ENCODE peak calls at places on chromosomes 6 and 20, in six cellular contexts. Y is gastrocnemius medialis, L is Peyer's patch, W is upper lobe of left lung, J is psoas muscle, M is breast epithelium. U is an unnamed sample. For H3K4me1, the result is how much of the 10 kb centered on the place peaks cover.

GRCh38 chr6:107361568-107362270 is 97.6 kb downstream of the PDSS2 start:
- DNase-seq in J (no peak), L (no peak), M (no peak), W (no peak), Y (no peak), U (no peak)

GRCh38 chr6:131103869-131104268 is 31.4 kb upstream of the AKAP7 start:
- DNase-seq in Y (no peak), J (no peak), L (no peak), M (no peak), W (no peak), U (no peak)

GRCh38 chr6:53750112-53750511 is 44.7 kb upstream of the LRRC1 start:
- DNase-seq in L (no peak), W (no peak), J (no peak), M (no peak), Y (no peak), U (no peak)

GRCh38 chr20:4567172-4567571 is 154.5 kb upstream of the PRND start:
- DNase-seq in L (no peak), J (no peak), W (no peak), Y (no peak), M (no peak), U (no peak)

GRCh38 chr6:108105584-108105983 is 31.0 kb upstream of the OSTM1 start:
- DNase-seq in Y (no peak), L (no peak), M (no peak), W (no peak), J (no peak), U (no peak)

GRCh38 chr6:43242908-43243648 is at the start of gene TTBK1:
- DNase-seq in L (no peak), Y (no peak), M (no peak), W (no peak), J (peak), U (no peak)

GRCh38 chr6:6712258-6712978 is 123.9 kb downstream of the LY86 start:
- DNase-seq in W (peak), M (no peak), L (no peak), J (no peak), Y (no peak), U (no peak)

GRCh38 chr6:69917834-69918233 is 51.5 kb downstream of the COL19A1 start:
- DNase-seq in M (no peak), Y (no peak), J (peak), W (no peak), L (no peak), U (no peak)

GRCh38 chr20:41573955-41574354 is 44.2 kb downstream of the CHD6 start:
- DNase-seq in W (no peak), M (no peak), L (no peak), Y (no peak), J (no peak), U (no peak)

GRCh38 chr20:10115021-10115420 is 80.2 kb downstream of the ANKEF1 start:
- DNase-seq in M (no peak), J (no peak), L (no peak), W (no peak), Y (no peak), U (no peak)

GRCh38 chr6:98579089-98579488 is 255.3 kb upstream of the POU3F2 start:
- DNase-seq in M (no peak), L (no peak), J (no peak), Y (no peak), W (no peak), U (no peak)

DNA sequence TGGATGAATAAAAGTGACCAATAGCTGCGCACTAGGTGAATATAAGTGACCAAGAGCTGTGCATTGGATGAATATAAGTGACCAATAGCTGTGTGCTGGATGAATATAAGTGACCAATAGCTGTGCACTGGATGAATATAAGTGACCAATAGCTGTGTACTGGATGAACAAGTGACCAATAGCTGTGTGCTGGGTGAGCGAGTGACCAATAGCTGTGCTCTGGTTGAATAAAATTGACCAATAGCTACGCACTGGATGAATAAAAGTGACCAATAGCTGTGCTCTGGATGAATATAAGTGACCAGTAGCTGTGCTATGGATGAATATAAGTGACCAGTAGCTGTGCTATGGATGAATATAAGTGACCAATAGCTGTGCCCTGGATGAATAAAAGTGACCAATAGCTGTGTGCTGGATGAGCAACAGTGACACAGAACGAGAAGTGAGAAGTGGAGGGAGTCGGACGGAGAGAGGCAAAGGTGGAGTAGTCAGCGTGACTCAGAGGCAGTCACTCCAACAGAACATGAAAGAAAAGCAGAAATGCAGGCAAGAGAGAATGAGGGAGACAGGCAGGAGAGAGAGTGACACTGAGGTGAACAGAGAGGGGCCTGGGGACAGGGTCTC is 38.5 kb downstream of the RBM38 start:
- DNase-seq in J (no peak), L (no peak), M (no peak), Y (no peak), W (peak), U (no peak)
- TF ChIP-seq CTCF in J (no peak), L (no peak), M (no peak), Y (no peak), W (no peak), U (no peak)

DNA sequence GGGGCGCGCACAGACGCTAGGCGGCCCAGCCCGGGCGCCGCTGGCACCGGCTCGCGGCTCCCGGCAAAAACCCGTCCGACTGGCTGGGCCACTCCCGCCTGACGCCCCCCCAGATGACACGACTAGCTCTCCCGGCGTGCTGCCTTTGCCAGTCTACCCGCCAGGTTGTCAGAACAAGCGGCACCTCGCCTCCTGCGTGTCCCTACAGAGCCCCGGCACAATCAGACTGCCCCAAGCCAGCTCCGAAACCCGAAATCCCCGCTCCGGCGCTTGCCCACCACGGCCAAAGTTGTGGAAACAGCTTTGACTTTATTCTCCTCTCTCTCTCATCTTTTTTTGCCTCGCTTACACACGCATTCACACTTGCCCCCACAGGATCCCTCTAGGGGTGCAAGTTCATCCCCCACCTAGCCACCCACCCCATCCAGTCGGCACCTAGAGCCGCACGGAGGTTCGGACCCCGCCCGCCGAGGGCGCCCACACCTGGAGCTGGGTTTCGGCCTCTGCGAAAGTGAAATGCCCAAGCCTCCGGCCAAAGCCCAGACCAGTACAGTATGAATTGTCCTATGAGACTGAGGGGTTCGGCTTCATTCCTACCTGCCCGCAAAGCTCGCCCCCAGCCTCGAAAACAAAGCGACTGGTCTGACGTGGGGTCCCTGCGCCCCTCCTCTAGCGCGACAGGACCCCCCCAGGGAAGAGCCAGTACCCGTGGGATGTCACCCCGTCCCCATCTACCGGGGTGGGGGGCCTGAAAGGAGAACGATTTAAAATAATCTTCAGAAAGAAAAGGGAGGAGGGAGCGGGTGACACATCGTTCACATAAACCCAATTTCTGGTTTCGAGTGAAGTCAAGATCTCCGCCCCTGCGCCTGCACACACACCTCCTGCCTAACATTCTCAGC is 1.7 kb downstream of the TFAP2A start:
- DNase-seq in M (peak), L (no peak), Y (no peak), J (no peak), W (no peak), U (peak)
- H3K4me1 ChIP-seq in M (under half), L (under half), Y (under half), J (under half), W (half or more), U (under half)

DNA sequence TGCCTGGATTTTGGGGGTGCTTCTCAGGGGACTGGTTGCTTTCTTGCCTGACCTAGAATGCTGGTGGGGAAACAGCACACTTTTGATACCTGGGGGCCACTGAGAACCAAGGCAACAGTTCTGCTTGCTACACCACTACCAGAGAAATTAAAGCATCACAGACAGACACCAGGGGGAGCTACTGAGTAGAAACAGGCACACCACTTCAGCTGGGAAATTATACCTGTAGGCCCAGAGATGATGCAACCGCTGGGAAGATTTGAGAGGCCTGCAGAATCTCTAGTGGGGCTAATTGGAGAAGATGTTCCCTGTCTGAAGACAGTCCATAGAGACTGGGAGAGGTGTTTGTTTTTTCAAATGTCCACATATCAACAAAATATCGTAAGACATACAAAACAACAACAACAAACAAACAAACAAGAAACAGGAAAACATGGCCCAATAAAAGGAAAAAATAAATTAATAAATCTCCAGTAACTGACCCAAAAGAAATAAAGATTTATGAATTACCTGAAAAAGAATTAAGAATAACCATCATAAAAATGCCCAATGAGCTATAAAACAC is 129.4 kb upstream of the RIN2 start:
- DNase-seq in M (no peak), L (peak), J (no peak), Y (peak), W (peak), U (no peak)
- TF ChIP-seq CTCF in M (peak), L (peak), J (peak), Y (peak), W (peak), U (peak)

GRCh38 chr6:23654745-23655144 is 471.3 kb upstream of the NRSN1 start:
- DNase-seq in W (no peak), L (no peak), J (no peak), Y (no peak), M (no peak), U (no peak)
- H3K4me1 ChIP-seq in W (under half), L (under half), J (under half), Y (under half), M (under half), U (under half)

DNA sequence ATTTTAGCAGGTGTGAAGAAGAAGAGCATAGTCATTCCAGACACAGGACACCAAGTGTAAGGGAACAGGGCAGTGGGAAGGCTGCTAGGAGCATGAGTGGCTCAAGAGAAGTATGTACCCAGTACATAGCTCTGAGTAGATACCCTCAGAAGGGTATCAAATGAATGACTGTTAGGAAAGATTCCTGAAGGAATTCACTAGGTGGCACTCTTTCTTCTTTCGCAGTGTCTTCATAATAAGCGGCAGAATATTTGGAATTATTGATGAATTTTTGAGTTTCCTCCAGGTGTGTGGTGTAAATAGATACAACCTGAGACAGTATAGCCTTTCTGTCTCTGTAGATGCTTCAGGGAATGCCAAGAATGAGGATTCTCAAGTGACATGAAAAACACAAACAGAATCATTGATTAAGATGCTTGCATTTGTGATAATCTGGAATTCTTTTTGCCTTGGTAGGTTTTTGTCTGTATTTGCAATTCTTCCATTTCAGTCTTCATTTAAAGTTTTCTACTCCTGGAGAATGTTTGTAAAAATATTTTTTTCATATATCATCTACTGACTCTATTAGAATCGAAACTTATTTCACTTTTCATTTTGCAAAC is 264.3 kb upstream of the RIMS1 start:
- DNase-seq in W (no peak), J (no peak), Y (no peak), M (no peak), L (no peak), U (no peak)
- TF ChIP-seq CTCF in W (peak), J (no peak), Y (no peak), M (no peak), L (peak), U (no peak)

GRCh38 chr6:15265787-15266186 is 19.9 kb downstream of the JARID2 start:
- DNase-seq in M (no peak), W (no peak), Y (no peak), L (no peak), J (no peak), U (no peak)
- H3K4me1 ChIP-seq in M (under half), W (half or more), Y (half or more), L (under half), J (under half), U (half or more)

GRCh38 chr20:36758276-36758675 is 12.4 kb upstream of the NDRG3 start:
- DNase-seq in J (no peak), L (no peak), W (no peak), Y (no peak), M (no peak), U (no peak)

GRCh38 chr20:36752582-36752981 is 6.7 kb upstream of the NDRG3 start:
- DNase-seq in M (no peak), L (no peak), J (no peak), Y (no peak), W (no peak), U (no peak)

GRCh38 chr20:36760647-36761046 is 12.9 kb downstream of the DSN1 start:
- DNase-seq in Y (no peak), W (no peak), L (no peak), J (no peak), M (no peak), U (no peak)

GRCh38 chr20:36756482-36756881 is 10.6 kb upstream of the NDRG3 start:
- DNase-seq in M (no peak), Y (no peak), L (no peak), J (no peak), W (no peak), U (no peak)

DNA sequence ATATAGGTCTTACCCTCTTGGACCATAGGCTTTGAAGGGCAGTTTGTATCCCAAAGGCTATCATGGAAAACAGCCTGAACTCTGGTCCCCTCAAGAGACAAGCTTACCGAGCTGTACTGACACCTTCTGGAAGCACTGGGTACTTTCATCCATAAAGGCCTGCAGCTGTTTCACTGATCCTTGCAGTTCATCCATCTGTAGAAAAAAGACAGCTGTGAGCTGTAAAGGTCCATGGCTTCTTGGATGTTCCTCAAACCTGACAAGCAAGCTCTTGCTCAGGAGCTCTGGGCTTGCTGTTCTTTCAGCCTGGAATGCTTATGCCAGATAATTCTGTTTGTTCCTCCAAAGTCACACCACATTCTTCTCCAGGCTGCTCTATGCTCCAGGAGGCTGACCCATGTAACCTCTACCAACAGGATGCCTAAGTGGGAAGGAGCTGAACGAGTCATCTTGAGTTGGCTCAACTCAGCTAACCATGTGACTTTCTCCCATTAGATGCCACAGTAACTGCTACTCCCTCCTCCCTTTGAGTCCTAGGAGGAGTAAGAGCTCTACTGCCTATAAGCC is 8.8 kb upstream of the NDRG3 start:
- DNase-seq in J (no peak), L (peak), Y (peak), W (peak), M (no peak), U (no peak)
- TF ChIP-seq CTCF in J (peak), L (peak), Y (peak), W (peak), M (peak), U (peak)

DNA sequence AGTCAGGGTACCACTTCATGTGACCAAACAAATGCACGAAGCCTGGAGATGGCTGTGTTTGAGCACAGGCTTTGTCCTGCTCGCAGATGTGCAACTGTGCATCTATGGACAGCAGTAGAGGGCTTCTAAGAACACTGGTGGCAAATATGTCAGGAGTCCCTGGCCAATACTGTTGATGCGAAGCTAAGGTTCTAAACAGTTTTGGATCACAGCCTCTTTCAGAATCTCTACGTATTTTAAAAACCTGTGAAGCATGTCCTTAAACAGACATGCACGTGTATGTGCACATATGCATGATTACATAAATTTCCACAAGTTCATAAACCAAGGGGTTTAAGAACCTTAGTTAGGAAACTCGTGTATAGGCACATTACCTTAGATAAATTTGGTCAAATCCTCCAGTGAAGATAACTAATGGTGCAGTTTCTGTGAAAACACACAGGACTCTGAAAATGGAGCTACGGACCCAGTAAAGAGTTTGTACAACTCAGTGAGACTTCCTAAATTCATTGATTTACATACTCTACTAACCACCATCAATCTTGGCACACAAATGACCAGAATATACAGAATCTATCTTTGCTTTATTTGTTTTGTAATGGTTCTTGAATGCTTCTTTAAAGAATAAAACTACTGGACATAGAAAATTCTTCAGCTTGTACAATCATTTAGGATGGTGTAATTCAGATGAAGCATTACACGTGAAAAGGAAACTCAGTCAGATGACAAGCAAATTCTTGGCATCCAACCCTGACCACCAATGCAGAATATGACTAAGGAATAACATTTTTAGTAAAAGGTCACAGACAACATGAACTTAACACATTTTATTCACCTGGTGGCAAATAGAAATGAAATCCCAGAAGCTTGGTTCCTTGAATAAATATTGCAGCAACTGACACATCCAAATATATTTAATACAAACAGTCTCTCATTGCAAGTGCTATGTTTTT is 27.4 kb downstream of the KCNQ5 start:
- DNase-seq in W (no peak), L (no peak), Y (no peak), J (no peak), M (no peak), U (no peak)
- H3K4me1 ChIP-seq in W (under half), L (under half), Y (under half), J (under half), M (under half), U (under half)

GRCh38 chr6:17200395-17200794 is 80.8 kb upstream of the RBM24 start:
- DNase-seq in W (no peak), M (no peak), L (no peak), J (no peak), Y (no peak), U (no peak)
- TF ChIP-seq CTCF in W (no peak), M (no peak), L (no peak), J (no peak), Y (no peak), U (no peak)

U was measured in vagina.